ENCODE peak calls at places on chromosomes 2 and 18, in six cellular contexts. C is GM12878, G is HepG2, M is K562, E is GM12892, J is H1. F is an unnamed sample.

GRCh38 chr18:77077836-77078456 is 54.6 kb downstream of the MBP start:
- DNase-seq in C (no peak), G (no peak), M (peak; percentile 15), E (no peak), J (no peak), F (no peak)

GRCh38 chr2:33144243-33144642 is 197.5 kb downstream of the LTBP1 start:
- DNase-seq in C (no peak), G (no peak), M (no peak), E (no peak), J (no peak), F (no peak)

GRCh38 chr2:96816836-96817702 is 1.0 kb downstream of the CNNM3 start:
- DNase-seq in C (no peak), G (peak; percentile 16), M (peak; percentile 37), E (no peak), J (peak; percentile 47), F (no peak)

GRCh38 chr2:124193706-124194105 is 168.6 kb downstream of the CNTNAP5 start:
- DNase-seq in C (no peak), G (no peak), M (no peak), E (no peak), J (no peak), F (no peak)

GRCh38 chr2:26455801-26456700 is 21.9 kb downstream of the OTOF start:
- DNase-seq in C (no peak), G (no peak), M (no peak), E (no peak), J (peak; percentile 41), F (no peak)

GRCh38 chr2:62340981-62341624 is 145.2 kb downstream of the B3GNT2 start:
- DNase-seq in C (peak; percentile 85), G (no peak), M (peak; percentile 65), E (no peak), J (no peak), F (no peak)

GRCh38 chr18:25019946-25020345 is 332.0 kb downstream of the ZNF521 start:
- DNase-seq in C (no peak), G (no peak), M (no peak), E (no peak), J (no peak), F (no peak)

GRCh38 chr2:203741566-203741965 is 35.1 kb downstream of the CD28 start:
- DNase-seq in C (no peak), G (no peak), M (no peak), E (no peak), J (no peak), F (no peak)

GRCh38 chr2:168687314-168687713 is 115.1 kb upstream of the NOSTRIN start:
- DNase-seq in C (no peak), G (no peak), M (no peak), E (no peak), J (no peak), F (no peak)

GRCh38 chr18:68555935-68556334 is 159.0 kb downstream of the TMX3 start:
- DNase-seq in C (no peak), G (no peak), M (no peak), E (no peak), J (no peak), F (no peak)

GRCh38 chr2:135603543-135603942 is 72.3 kb downstream of the R3HDM1 start:
- DNase-seq in C (no peak), G (no peak), M (no peak), E (no peak), J (no peak), F (no peak)

GRCh38 chr2:227447606-227448005 is 24.4 kb upstream of the AGFG1 start:
- DNase-seq in C (no peak), G (peak; percentile 52), M (no peak), E (no peak), J (no peak), F (no peak)

GRCh38 chr2:229340086-229340760 is 69.1 kb upstream of the PID1 start:
- DNase-seq in C (no peak), G (no peak), M (no peak), E (no peak), J (no peak), F (no peak)

GRCh38 chr2:102110168-102110567 is 32.4 kb upstream of the IL1R1 start:
- DNase-seq in C (no peak), G (no peak), M (no peak), E (no peak), J (no peak), F (no peak)

GRCh38 chr18:62389761-62390481 is 64.8 kb downstream of the TNFRSF11A start:
- DNase-seq in C (no peak), G (no peak), M (peak; percentile 42), E (no peak), J (no peak), F (no peak)

GRCh38 chr18:58186258-58186948 is 142.4 kb downstream of the NEDD4L start:
- DNase-seq in C (no peak), G (no peak), M (no peak), E (no peak), J (peak; percentile 37), F (no peak)

GRCh38 chr2:37348155-37348554 is 3.7 kb downstream of the QPCT start:
- DNase-seq in C (no peak), G (no peak), M (no peak), E (no peak), J (no peak), F (no peak)

DNA sequence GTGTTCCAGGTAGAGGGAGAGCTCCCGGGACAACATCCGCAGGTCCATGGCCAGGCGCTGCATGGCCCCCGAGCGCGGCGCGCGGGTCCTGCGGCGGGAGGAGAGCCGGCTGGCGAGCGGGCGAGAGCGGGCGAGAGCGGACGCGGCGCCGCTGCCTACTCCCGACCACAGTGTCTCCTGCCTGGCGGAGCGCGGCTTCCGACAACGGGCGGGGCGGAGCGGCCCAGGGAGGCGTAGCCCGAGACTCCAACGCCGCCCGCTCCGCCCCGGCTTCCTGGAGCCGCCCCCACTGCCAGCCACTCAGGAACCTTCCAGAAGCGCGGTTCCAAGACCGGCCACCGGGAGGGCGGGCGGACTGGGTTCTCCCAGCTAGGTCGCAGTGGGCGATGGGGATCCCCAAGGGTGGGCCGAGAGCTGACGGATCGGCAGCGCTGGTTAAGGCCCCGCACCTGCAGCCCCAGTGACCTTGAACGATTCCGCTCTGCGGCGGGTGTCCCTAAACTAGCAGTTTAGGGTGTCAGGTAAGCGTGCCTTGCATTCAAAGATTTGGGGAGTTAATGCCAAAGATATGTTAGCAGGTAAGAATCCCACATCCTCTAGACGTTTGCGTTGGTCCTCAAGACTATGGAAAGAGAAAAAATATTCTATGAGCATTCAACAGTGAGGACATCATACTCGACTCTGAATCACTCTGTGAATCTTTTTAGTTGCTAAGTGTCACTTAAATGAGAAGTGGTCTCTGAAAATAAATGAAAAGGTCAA is at the start of gene ABHD3:
- DNase-seq in C (peak; percentile 55), G (peak; percentile 78), M (peak; percentile 95), E (peak; percentile 83), J (peak; percentile 93), F (peak; percentile 87)
- TF ChIP-seq POLR2A in C (peak; percentile 96), G (peak; percentile 84), M (peak; percentile 83), E (peak; percentile 91), J (peak; percentile 90), F (peak; percentile 61)

DNA sequence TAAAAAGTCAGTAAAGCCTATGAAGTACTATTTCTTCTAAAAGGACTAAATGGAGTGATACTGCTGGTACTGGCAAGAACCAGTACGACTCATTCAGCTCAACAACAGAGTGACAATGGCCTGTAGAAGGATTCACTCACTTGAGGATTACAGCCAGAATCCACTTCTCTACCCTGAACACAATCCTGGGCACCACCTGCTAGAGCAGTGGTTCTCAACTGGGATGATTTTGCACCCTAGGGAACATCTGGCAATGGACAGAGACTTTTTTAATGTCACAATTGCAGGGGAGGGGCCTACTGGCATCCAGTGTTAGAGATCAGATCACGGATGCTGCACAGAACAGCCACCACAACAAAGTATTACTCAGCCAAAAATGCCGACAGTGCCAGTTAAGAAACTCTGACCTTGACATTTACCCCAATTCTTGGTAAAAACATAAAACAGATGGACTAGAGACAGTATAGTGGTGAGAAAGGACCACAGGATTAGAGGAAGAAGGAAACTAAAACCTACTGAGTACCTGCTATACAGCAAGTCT is 5.0 kb downstream of the SPIRE1 start:
- DNase-seq in C (no peak), G (peak; percentile 40), M (peak; percentile 37), E (no peak), J (no peak), F (no peak)
- TF ChIP-seq TAF1 in C (no peak), G (no peak), M (no peak), E (no peak), J (no peak), F (no peak)

DNA sequence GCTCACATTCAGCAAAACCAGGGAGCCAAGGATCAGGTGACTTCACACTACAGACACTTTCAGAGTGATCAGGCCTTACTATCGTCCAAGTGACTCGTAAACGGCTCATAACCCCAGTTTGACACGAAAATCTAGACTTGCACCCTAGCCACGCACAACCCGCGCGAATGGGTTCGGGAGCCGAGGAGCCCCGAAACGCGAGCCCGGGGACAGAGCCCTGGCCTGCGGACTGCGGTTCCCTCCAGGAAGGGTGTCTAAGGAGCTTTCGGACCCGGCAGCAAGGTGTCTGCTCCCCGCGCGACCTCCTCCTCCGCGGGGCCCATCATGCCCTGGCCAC is 759 bp downstream of the ATL2 start:
- DNase-seq in C (peak; percentile 31), G (peak; percentile 73), M (peak; percentile 75), E (peak; percentile 28), J (peak; percentile 79), F (no peak)
- TF ChIP-seq POLR2A in C (no peak), G (peak; percentile 83), M (no peak), E (peak; percentile 9), J (peak; percentile 18), F (no peak)

GRCh38 chr2:213107728-213108127 is 43.7 kb downstream of the IKZF2 start:
- DNase-seq in C (no peak), G (no peak), M (no peak), E (no peak), J (no peak), F (no peak)

GRCh38 chr2:213104903-213105202 is 46.6 kb downstream of the IKZF2 start:
- DNase-seq in C (no peak), G (no peak), M (no peak), E (no peak), J (no peak), F (no peak)

GRCh38 chr2:213105212-213105611 is 46.2 kb downstream of the IKZF2 start:
- DNase-seq in C (no peak), G (no peak), M (no peak), E (no peak), J (no peak), F (no peak)

GRCh38 chr2:213104089-213104902 is 47.1 kb downstream of the IKZF2 start:
- DNase-seq in C (no peak), G (no peak), M (no peak), E (no peak), J (no peak), F (no peak)

DNA sequence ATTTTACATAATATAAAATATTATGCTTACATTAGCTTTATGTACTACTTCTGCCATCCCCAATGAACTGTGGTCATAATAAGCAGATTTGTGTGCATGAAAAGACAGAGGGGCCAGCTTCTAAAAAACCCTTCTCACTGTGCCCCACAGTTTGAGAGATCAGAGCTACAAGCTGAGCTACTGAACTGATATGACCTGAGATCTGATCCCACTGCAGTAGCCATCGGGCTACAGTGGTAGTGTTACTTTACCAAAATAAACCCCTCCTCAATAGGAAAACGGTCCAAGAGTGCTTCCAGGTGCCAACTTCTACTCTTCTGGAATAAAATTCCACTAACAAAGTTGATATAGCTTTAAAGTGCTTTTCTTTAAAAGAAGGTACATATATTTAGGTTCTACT is 43.1 kb downstream of the IKZF2 start:
- DNase-seq in C (no peak), G (no peak), M (no peak), E (no peak), J (no peak), F (no peak)
- TF ChIP-seq TAF1 in C (no peak), G (no peak), M (no peak), E (no peak), J (no peak), F (no peak)

GRCh38 chr2:79084495-79085135 is 3.2 kb downstream of the REG1B start:
- DNase-seq in C (no peak), G (no peak), M (no peak), E (no peak), J (no peak), F (no peak)
- TF ChIP-seq POLR2A in C (no peak), G (no peak), M (no peak), E (no peak), J (no peak), F (no peak)